ENCODE peak calls at places on chromosome 10, in eight cellular contexts. D is body of pancreas; O is activated CD4-positive, alpha-beta T cell treated with anti-CD3 and anti-CD28 coated beads, Interleukin-2, amount 50 U/mL, for 48 hours; T is ecto neural progenitor cell; G is glutamatergic neuron; X is GF-D8; B is chondrocyte; E is GM12891. N is an unnamed sample.

GRCh38 chr10:132502544-132503300 is 34.9 kb upstream of the INPP5A start:
- DNase-seq in O (no peak), G (no peak), D (no peak), T (no peak), B (peak; percentile 57), E (no peak), X (no peak), N (peak; percentile 46)

GRCh38 chr10:110488124-110488681 is 9.5 kb upstream of the DUSP5 start:
- DNase-seq in O (no peak), X (no peak), B (no peak), E (no peak), T (no peak), G (no peak), D (no peak), N (peak; percentile 75)

GRCh38 chr10:14146005-14146404 is 184.7 kb downstream of the FRMD4A start:
- DNase-seq in T (no peak), B (no peak), O (no peak), G (no peak), D (no peak), X (no peak), E (no peak), N (no peak)

GRCh38 chr10:42623929-42624328 is 14.4 kb downstream of the ZNF33B start:
- DNase-seq in T (no peak), D (no peak), O (no peak), B (no peak), X (no peak), G (no peak), E (no peak), N (no peak)

GRCh38 chr10:76899490-76899889 is 738.1 kb downstream of the KCNMA1 start:
- DNase-seq in T (no peak), E (no peak), O (no peak), D (no peak), B (no peak), X (no peak), G (no peak), N (no peak)

GRCh38 chr10:70458329-70459060 is 17.0 kb upstream of the NODAL start:
- DNase-seq in X (no peak), O (peak; percentile 56), D (peak; percentile 80), G (peak; percentile 64), E (no peak), T (peak; percentile 70), B (no peak), N (peak; percentile 96)

GRCh38 chr10:79124066-79124465 is 55.3 kb downstream of the ZMIZ1 start:
- DNase-seq in D (no peak), B (no peak), O (no peak), E (no peak), T (no peak), X (no peak), G (no peak), N (no peak)

GRCh38 chr10:13417459-13418126 is 69.5 kb upstream of the SEPHS1 start:
- DNase-seq in T (no peak), D (no peak), B (no peak), O (no peak), G (no peak), E (no peak), X (no peak), N (peak; percentile 79)

GRCh38 chr10:90276894-90277447 is 575.6 kb downstream of the KIF20B start:
- DNase-seq in G (no peak), T (no peak), O (no peak), E (no peak), D (no peak), B (no peak), X (no peak), N (no peak)

GRCh38 chr10:109838592-109839244 is 84.6 kb downstream of the XPNPEP1 start:
- DNase-seq in O (no peak), D (peak; percentile 15), X (no peak), T (no peak), B (no peak), G (no peak), E (no peak), N (no peak)

GRCh38 chr10:90222372-90222771 is 521.0 kb downstream of the KIF20B start:
- DNase-seq in E (no peak), B (no peak), X (no peak), O (no peak), D (no peak), T (no peak), G (no peak), N (peak; percentile 61)

GRCh38 chr10:75612904-75613684 is 181.7 kb downstream of the LRMDA start:
- DNase-seq in D (no peak), T (no peak), E (no peak), X (peak; percentile 92), B (no peak), O (no peak), G (no peak), N (no peak)

GRCh38 chr10:119521443-119522204 is 20.9 kb downstream of the RGS10 start:
- DNase-seq in X (no peak), D (no peak), O (no peak), T (no peak), E (no peak), B (peak; percentile 10), G (no peak), N (peak; percentile 86)

GRCh38 chr10:77756319-77757232 is 119.0 kb upstream of the KCNMA1 start:
- DNase-seq in E (no peak), T (peak; percentile 61), D (peak; percentile 60), X (no peak), G (peak; percentile 76), O (peak; percentile 24), B (no peak), N (peak; percentile 87)

GRCh38 chr10:418894-419293 is 270.6 kb downstream of the DIP2C start:
- DNase-seq in G (no peak), D (no peak), O (no peak), T (no peak), B (no peak), X (no peak), E (no peak), N (no peak)

GRCh38 chr10:43225004-43225786 is 41.7 kb downstream of the RASGEF1A start:
- DNase-seq in O (no peak), G (peak; percentile 7), D (peak; percentile 1), X (no peak), B (no peak), E (no peak), T (peak; percentile 33), N (peak; percentile 39)

GRCh38 chr10:123636598-123637325 is 29.4 kb upstream of the GPR26 start:
- DNase-seq in O (no peak), G (no peak), T (no peak), X (no peak), B (no peak), D (no peak), E (no peak), N (peak; percentile 61)

GRCh38 chr10:79162861-79163662 is 94.3 kb downstream of the ZMIZ1 start:
- DNase-seq in T (no peak), X (no peak), O (no peak), B (no peak), G (no peak), D (peak; percentile 53), E (no peak), N (no peak)

GRCh38 chr10:87761892-87762291 is 56.1 kb downstream of the ATAD1 start:
- DNase-seq in G (no peak), T (no peak), X (no peak), D (no peak), B (no peak), E (no peak), O (peak; percentile 47), N (no peak)

GRCh38 chr10:122986340-122986739 is 6.1 kb downstream of the PSTK start:
- DNase-seq in B (no peak), X (no peak), E (no peak), G (no peak), D (no peak), T (no peak), O (no peak), N (no peak)

GRCh38 chr10:8146650-8147049 is 92.2 kb downstream of the GATA3 start:
- DNase-seq in B (no peak), D (no peak), O (no peak), T (no peak), G (no peak), X (no peak), E (no peak), N (peak; percentile 67)

GRCh38 chr10:91000470-91000869 is 79.6 kb upstream of the ANKRD1 start:
- DNase-seq in B (no peak), O (no peak), X (no peak), E (no peak), T (no peak), G (no peak), D (no peak), N (no peak)

GRCh38 chr10:67809107-67809506 is 28.9 kb downstream of the DNAJC12 start:
- DNase-seq in D (no peak), G (no peak), O (no peak), T (no peak), B (no peak), X (no peak), E (no peak), N (no peak)

GRCh38 chr10:104479906-104480579 is 126.4 kb downstream of the CFAP58 start:
- DNase-seq in B (no peak), D (no peak), X (no peak), T (no peak), E (no peak), O (no peak), G (no peak), N (peak; percentile 62)

GRCh38 chr10:118868618-118869017 is 113.8 kb upstream of the CACUL1 start:
- DNase-seq in B (no peak), O (peak; percentile 6), D (no peak), G (no peak), T (no peak), X (no peak), E (no peak), N (peak; percentile 46)

GRCh38 chr10:7417103-7417623 is 6.3 kb upstream of the SFMBT2 start:
- DNase-seq in B (no peak), E (no peak), O (no peak), T (no peak), D (no peak), X (peak; percentile 14), G (no peak), N (no peak)

GRCh38 chr10:132383026-132383565 is 13.9 kb upstream of the PWWP2B start:
- DNase-seq in T (no peak), O (no peak), E (no peak), G (peak; percentile 9), X (no peak), D (peak; percentile 3), B (peak; percentile 35), N (no peak)

GRCh38 chr10:15624405-15625191 is 95.1 kb downstream of the ITGA8 start:
- DNase-seq in O (no peak), T (no peak), G (no peak), B (no peak), D (no peak), X (no peak), E (no peak), N (no peak)

GRCh38 chr10:201328-201771 is 66.1 kb downstream of the ZMYND11 start:
- DNase-seq in T (no peak), D (no peak), B (no peak), O (no peak), X (no peak), G (no peak), E (no peak), N (no peak)

GRCh38 chr10:89915021-89915420 is 213.6 kb downstream of the KIF20B start:
- DNase-seq in D (no peak), O (no peak), E (no peak), T (no peak), B (no peak), G (no peak), X (no peak), N (no peak)

GRCh38 chr10:85170026-85170425 is 841.6 kb downstream of the CCSER2 start:
- DNase-seq in E (no peak), D (no peak), X (no peak), G (no peak), B (no peak), O (no peak), T (no peak), N (no peak)